ENCODE peak calls at places on chromosomes 2 and 18, in nine cellular contexts. Q is effector memory CD4-positive, alpha-beta T cell; F is lower lobe of right lung; A is stomach; M is SJSA1; V is CD8-positive, alpha-beta T cell; D is right cardiac atrium; H is gastrocnemius medialis; R is endothelial cell of umbilical vein. N is an unnamed sample. For H3K4me1, the result is how much of the 10 kb centered on the place peaks cover.

GRCh38 chr2:38386377-38386776 is 9.3 kb upstream of the ATL2 start:
- DNase-seq in H (no peak), F (no peak), A (no peak), Q (no peak), V (no peak), M (no peak), D (no peak), R (no peak), N (no peak)

GRCh38 chr2:222423632-222424280 is 587 bp upstream of the SGPP2 start:
- DNase-seq in D (no peak), Q (peak), R (no peak), V (no peak), H (no peak), F (peak), M (no peak), A (no peak), N (no peak)

GRCh38 chr2:31397099-31397498 is 17.4 kb downstream of the XDH start:
- DNase-seq in R (no peak), A (peak), Q (no peak), D (no peak), V (no peak), M (no peak), F (no peak), H (peak), N (peak)

GRCh38 chr2:202050652-202051051 is 17.0 kb downstream of the FZD7 start:
- DNase-seq in M (no peak), V (no peak), H (no peak), A (no peak), Q (no peak), R (no peak), D (no peak), F (no peak), N (no peak)

GRCh38 chr18:7593194-7593819 is 26.2 kb downstream of the PTPRM start:
- DNase-seq in Q (no peak), A (no peak), R (no peak), F (no peak), H (no peak), M (no peak), V (no peak), D (no peak), N (no peak)

GRCh38 chr2:171347158-171347557 is 86.6 kb downstream of the METTL8 start:
- DNase-seq in M (no peak), H (no peak), D (no peak), F (no peak), V (no peak), R (peak), A (no peak), Q (no peak), N (no peak)

GRCh38 chr2:231781798-231782726 is 980 bp upstream of the PDE6D start:
- DNase-seq in R (peak), V (peak), Q (no peak), H (peak), F (no peak), D (no peak), M (no peak), A (no peak), N (no peak)

GRCh38 chr2:169711751-169712509 is 17.7 kb downstream of the PHOSPHO2 start:
- DNase-seq in A (no peak), Q (no peak), V (no peak), F (no peak), H (no peak), D (no peak), M (no peak), R (peak), N (no peak)

GRCh38 chr2:160574472-160575140 is 81.0 kb upstream of the RBMS1 start:
- DNase-seq in D (no peak), A (no peak), F (no peak), H (no peak), V (no peak), R (no peak), M (no peak), Q (no peak), N (no peak)

GRCh38 chr2:168961450-168962229 is 60.5 kb downstream of the G6PC2 start:
- DNase-seq in R (peak), A (no peak), F (no peak), Q (no peak), M (no peak), H (no peak), V (peak), D (no peak), N (no peak)

GRCh38 chr2:218036371-218036770 is 32.7 kb upstream of the RUFY4 start:
- DNase-seq in R (no peak), D (no peak), Q (no peak), H (no peak), A (no peak), M (no peak), F (no peak), V (no peak), N (no peak)

GRCh38 chr2:14712091-14712490 is 79.6 kb downstream of the LRATD1 start:
- DNase-seq in Q (no peak), H (no peak), M (no peak), F (no peak), A (no peak), R (no peak), V (no peak), D (no peak), N (no peak)

GRCh38 chr18:9474103-9474982 is 970 bp upstream of the RALBP1 start:
- DNase-seq in A (no peak), D (peak), F (no peak), M (peak), R (no peak), Q (no peak), V (no peak), H (no peak), N (no peak)

GRCh38 chr2:233240897-233241296 is 10.6 kb upstream of the ATG16L1 start:
- DNase-seq in D (no peak), R (no peak), H (no peak), M (no peak), F (no peak), V (no peak), Q (no peak), A (no peak), N (no peak)

GRCh38 chr2:233243348-233243747 is 8.1 kb upstream of the ATG16L1 start:
- DNase-seq in F (no peak), A (peak), D (no peak), M (peak), R (no peak), Q (no peak), V (no peak), H (no peak), N (no peak)

GRCh38 chr2:233241803-233242202 is 9.7 kb upstream of the ATG16L1 start:
- DNase-seq in M (no peak), Q (no peak), R (no peak), F (no peak), V (no peak), H (no peak), A (peak), D (no peak), N (no peak)

GRCh38 chr2:233244818-233245217 is 6.7 kb upstream of the ATG16L1 start:
- DNase-seq in M (no peak), R (no peak), A (no peak), H (no peak), Q (no peak), F (no peak), D (no peak), V (no peak), N (no peak)

DNA sequence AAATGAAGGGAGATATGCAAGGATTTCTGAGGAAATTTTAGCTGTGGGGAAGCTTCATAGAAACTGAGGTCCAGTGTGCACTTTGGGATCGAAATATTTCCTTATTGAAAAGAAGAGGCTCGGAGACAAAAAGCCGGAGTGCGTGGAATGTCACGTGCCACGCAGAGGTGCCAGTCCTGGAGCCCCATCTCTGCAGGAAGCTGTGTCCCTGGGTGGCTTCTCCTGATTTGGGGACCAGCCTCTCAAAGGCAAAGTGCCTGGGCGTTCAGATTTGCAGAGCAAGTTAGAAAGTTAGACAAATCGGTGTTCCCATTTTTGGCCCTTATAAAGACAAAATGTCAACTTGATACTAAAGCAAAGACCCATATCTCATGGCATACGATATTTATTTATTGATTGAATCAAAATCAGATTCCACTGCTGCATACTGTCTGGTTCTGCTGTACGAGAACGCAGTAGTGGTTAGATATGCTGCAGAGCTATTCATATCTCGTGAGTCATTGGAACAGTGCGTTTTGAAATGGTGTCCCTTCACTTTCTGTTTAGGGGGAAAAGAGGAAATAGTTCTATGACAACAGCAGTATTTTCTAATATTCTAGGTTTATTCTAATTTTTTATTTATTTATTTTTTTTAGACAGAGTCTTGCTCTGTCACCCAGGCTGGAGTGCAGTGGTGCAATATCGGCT is 9.1 kb upstream of the ATG16L1 start:
- DNase-seq in A (no peak), Q (no peak), V (no peak), R (no peak), D (no peak), H (no peak), M (no peak), F (no peak), N (no peak)
- H3K4me1 ChIP-seq in A (under half), Q (under half), V (half or more), R (under half), D (under half), H (under half), M (under half), F (under half), N (under half)

GRCh38 chr2:71224935-71225334 is 2.0 kb downstream of the PAIP2B start:
- DNase-seq in M (no peak), F (no peak), V (no peak), A (no peak), R (no peak), Q (no peak), D (no peak), H (no peak), N (no peak)
- H3K4me3 ChIP-seq in M (no peak), F (no peak), V (no peak), A (no peak), R (no peak), Q (no peak), D (no peak), H (no peak), N (peak)

GRCh38 chr2:127635380-127636237 is 10.3 kb upstream of the GPR17 start:
- DNase-seq in A (no peak), H (no peak), F (no peak), V (no peak), D (peak), R (no peak), M (no peak), Q (no peak), N (no peak)
- H3K4me1 ChIP-seq in A (under half), H (under half), F (half or more), V (half or more), D (under half), R (under half), M (under half), Q (half or more), N (under half)

GRCh38 chr2:153477641-153478288 is 797 bp downstream of the RPRM start:
- DNase-seq in R (no peak), V (no peak), M (no peak), H (no peak), A (no peak), D (no peak), F (no peak), Q (no peak), N (no peak)

GRCh38 chr2:153474407-153474806 is 4.2 kb downstream of the RPRM start:
- DNase-seq in A (no peak), V (no peak), M (no peak), R (no peak), Q (no peak), H (no peak), F (no peak), D (no peak), N (no peak)

GRCh38 chr2:153478289-153479261 is at the start of gene RPRM:
- DNase-seq in F (peak), D (peak), M (peak), V (peak), A (peak), H (no peak), Q (peak), R (peak), N (peak)

GRCh38 chr2:153477096-153477555 is 1.4 kb downstream of the RPRM start:
- DNase-seq in Q (no peak), V (no peak), R (no peak), D (peak), A (no peak), M (no peak), F (no peak), H (no peak), N (peak)

GRCh38 chr2:153476491-153477095 is 2.0 kb downstream of the RPRM start:
- DNase-seq in R (no peak), F (no peak), A (no peak), D (no peak), H (no peak), M (no peak), V (no peak), Q (no peak), N (no peak)
- H3K4me3 ChIP-seq in R (no peak), F (no peak), A (peak), D (peak), H (peak), M (no peak), V (no peak), Q (no peak), N (peak)

GRCh38 chr2:149189769-149190168 is 140.6 kb upstream of the LYPD6 start:
- DNase-seq in Q (no peak), F (no peak), A (no peak), D (no peak), H (no peak), V (no peak), R (no peak), M (no peak), N (no peak)
- H3K4me1 ChIP-seq in Q (under half), F (under half), A (under half), D (under half), H (under half), V (under half), R (under half), M (under half), N (under half)

GRCh38 chr18:4453712-4454547 is 1.2 kb downstream of the DLGAP1 start:
- DNase-seq in V (no peak), H (no peak), F (peak), R (no peak), A (no peak), Q (no peak), M (no peak), D (no peak), N (peak)

GRCh38 chr18:4450065-4450676 is 4.9 kb downstream of the DLGAP1 start:
- DNase-seq in Q (no peak), A (no peak), F (no peak), D (no peak), V (no peak), H (no peak), M (no peak), R (no peak), N (no peak)

GRCh38 chr18:4454548-4455112 is 477 bp downstream of the DLGAP1 start:
- DNase-seq in F (no peak), R (no peak), V (no peak), D (peak), Q (no peak), M (no peak), H (no peak), A (no peak), N (no peak)

DNA sequence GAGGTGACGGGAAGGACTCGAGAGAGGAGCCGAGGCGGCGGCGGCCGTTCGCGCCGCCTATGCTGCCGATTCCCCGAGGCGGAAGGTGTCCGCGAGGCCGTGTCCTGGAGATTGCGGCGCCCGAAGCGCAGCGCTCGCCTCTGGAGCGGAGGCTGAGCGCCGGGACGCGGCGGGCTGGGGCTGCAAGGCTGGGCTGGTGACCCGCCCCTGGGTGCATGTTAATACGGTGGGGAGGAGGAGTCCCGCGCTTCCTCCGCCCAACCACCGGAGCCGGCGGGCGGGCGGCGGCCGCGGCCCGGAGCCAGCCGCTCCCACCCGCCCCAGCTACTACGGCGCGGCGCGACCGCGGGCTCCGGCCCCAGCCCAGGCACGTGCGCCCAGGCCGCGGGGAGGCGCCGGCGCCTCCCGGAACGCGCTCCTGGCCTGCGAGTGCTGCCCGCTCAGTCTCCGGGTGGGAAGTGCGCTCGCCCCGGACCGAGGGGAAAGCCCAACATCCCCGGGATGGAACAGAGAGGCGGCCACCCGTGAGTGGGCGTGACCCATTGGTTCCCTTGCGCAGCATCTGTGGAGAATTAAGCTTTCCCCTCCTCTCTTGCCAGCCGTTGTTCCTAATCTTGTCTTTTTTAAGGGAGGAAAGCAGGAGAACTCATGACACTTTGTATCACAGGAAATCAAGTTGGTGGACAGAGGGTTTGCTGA is at the start of gene DLGAP1:
- DNase-seq in Q (no peak), F (peak), H (peak), M (peak), R (no peak), V (no peak), A (peak), D (peak), N (peak)
- H3K4me3 ChIP-seq in Q (no peak), F (peak), H (peak), M (peak), R (no peak), V (no peak), A (peak), D (peak), N (peak)

DNA sequence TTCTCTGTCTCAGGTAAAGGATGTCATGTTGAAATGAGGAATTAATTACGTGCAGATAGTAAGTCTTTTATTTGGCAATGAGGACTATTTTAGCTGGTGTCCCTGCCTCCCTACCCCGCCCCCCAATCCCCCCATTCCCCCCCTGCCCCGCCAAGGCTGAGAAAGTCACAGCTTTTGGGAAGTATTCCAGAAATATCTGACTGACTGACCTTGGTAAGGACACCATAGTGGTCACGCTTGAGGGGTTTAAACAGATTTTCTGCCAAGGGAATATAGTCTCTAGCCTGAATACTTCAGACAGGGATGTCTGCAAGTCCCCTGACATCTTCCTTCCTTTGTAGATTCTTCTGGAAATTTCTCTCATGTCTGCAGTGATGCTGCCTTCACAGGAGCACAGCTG is 53.8 kb upstream of the MGAT5 start:
- DNase-seq in F (no peak), A (no peak), H (no peak), M (no peak), D (no peak), V (no peak), R (no peak), Q (no peak), N (no peak)
- H3K4me1 ChIP-seq in F (under half), A (under half), H (under half), M (under half), D (under half), V (under half), R (under half), Q (under half), N (under half)